ENCODE peak calls at places on chromosomes 12 and 14, in four cellular contexts. R is endothelial cell of umbilical vein, X is adrenal gland, G is AG09309. N is an unnamed sample.

GRCh38 chr12:103901518-103902173 is 28.6 kb upstream of the HSP90B1 start:
- DNase-seq in G (no peak), R (no peak), X (no peak), N (no peak)

GRCh38 chr14:67187826-67188225 is 1.4 kb upstream of the GARIN2 start:
- DNase-seq in G (no peak), X (no peak), R (no peak), N (no peak)

GRCh38 chr12:10543499-10543898 is 37.8 kb downstream of the EIF2S3B start:
- DNase-seq in R (no peak), X (no peak), G (no peak), N (no peak)

GRCh38 chr14:64232095-64232830 is 61.9 kb downstream of the ESR2 start:
- DNase-seq in G (peak; percentile 67), R (peak; percentile 95), X (peak; percentile 87), N (no peak)

GRCh38 chr14:23481362-23481970 is 12.0 kb downstream of the NGDN start:
- DNase-seq in G (no peak), X (no peak), R (peak; percentile 6), N (no peak)

GRCh38 chr14:94458558-94459200 is 6.1 kb upstream of the SERPINA11 start:
- DNase-seq in X (no peak), G (no peak), R (no peak), N (no peak)

GRCh38 chr12:115895247-115895646 is 382.2 kb downstream of the MED13L start:
- DNase-seq in G (no peak), R (no peak), X (no peak), N (no peak)

GRCh38 chr12:113700943-113701342 is 229.3 kb upstream of the LHX5 start:
- DNase-seq in X (peak; percentile 71), R (no peak), G (peak; percentile 46), N (no peak)

GRCh38 chr12:55727643-55728184 is 1.1 kb downstream of the CD63 start:
- DNase-seq in G (no peak), X (peak; percentile 90), R (peak; percentile 41), N (no peak)

GRCh38 chr12:94165670-94166069 is 17.3 kb downstream of the PLXNC1 start:
- DNase-seq in G (no peak), R (no peak), X (no peak), N (no peak)

GRCh38 chr14:66330916-66331315 is 155.3 kb upstream of the CCDC196 start:
- DNase-seq in G (no peak), R (peak; percentile 41), X (peak; percentile 85), N (no peak)

GRCh38 chr12:132438726-132439125 is 51.2 kb upstream of the FBRSL1 start:
- DNase-seq in X (no peak), G (no peak), R (no peak), N (no peak)

GRCh38 chr12:51926064-51926632 is 18.8 kb downstream of the ACVRL1 start:
- DNase-seq in X (no peak), G (no peak), R (peak; percentile 98), N (no peak)

GRCh38 chr12:62123721-62124203 is 136.4 kb upstream of the USP15 start:
- DNase-seq in X (peak; percentile 33), G (peak; percentile 11), R (peak; percentile 31), N (no peak)

GRCh38 chr14:99516156-99517045 is 35.2 kb downstream of the CCNK start:
- DNase-seq in X (no peak), G (no peak), R (no peak), N (no peak)

GRCh38 chr14:100130471-100130870 is 29.0 kb downstream of the DEGS2 start:
- DNase-seq in R (no peak), X (no peak), G (no peak), N (no peak)

GRCh38 chr12:105100207-105100985 is 7.1 kb upstream of the WASHC4 start:
- DNase-seq in X (no peak), R (peak; percentile 37), G (no peak), N (no peak)

GRCh38 chr12:3454780-3455179 is 36.2 kb upstream of the PRMT8 start:
- DNase-seq in R (no peak), G (no peak), X (no peak), N (no peak)

GRCh38 chr14:85907536-85907935 is 377.6 kb downstream of the FLRT2 start:
- DNase-seq in X (no peak), G (no peak), R (no peak), N (no peak)

GRCh38 chr12:132595183-132595582 is 15.2 kb downstream of the LRCOL1 start:
- DNase-seq in X (no peak), G (no peak), R (no peak), N (no peak)

GRCh38 chr12:21413369-21414277 is 23.8 kb upstream of the PYROXD1 start:
- DNase-seq in X (no peak), R (no peak), G (no peak), N (no peak)

GRCh38 chr12:112004041-112004440 is 8.9 kb downstream of the TMEM116 start:
- DNase-seq in R (no peak), G (no peak), X (no peak), N (no peak)

GRCh38 chr12:112008918-112009317 is 4.0 kb downstream of the TMEM116 start:
- DNase-seq in G (no peak), R (peak; percentile 78), X (no peak), N (no peak)

GRCh38 chr12:112001555-112001954 is 11.4 kb downstream of the TMEM116 start:
- DNase-seq in G (peak; percentile 66), X (no peak), R (peak; percentile 41), N (no peak)

GRCh38 chr12:112007945-112008344 is 5.0 kb downstream of the TMEM116 start:
- DNase-seq in R (no peak), G (no peak), X (no peak), N (no peak)

GRCh38 chr12:112005419-112006395 is 7.3 kb downstream of the TMEM116 start:
- DNase-seq in X (peak; percentile 53), R (no peak), G (no peak), N (no peak)
- TF ChIP-seq CTCF in X (no peak), R (no peak), G (no peak), N (no peak)

DNA sequence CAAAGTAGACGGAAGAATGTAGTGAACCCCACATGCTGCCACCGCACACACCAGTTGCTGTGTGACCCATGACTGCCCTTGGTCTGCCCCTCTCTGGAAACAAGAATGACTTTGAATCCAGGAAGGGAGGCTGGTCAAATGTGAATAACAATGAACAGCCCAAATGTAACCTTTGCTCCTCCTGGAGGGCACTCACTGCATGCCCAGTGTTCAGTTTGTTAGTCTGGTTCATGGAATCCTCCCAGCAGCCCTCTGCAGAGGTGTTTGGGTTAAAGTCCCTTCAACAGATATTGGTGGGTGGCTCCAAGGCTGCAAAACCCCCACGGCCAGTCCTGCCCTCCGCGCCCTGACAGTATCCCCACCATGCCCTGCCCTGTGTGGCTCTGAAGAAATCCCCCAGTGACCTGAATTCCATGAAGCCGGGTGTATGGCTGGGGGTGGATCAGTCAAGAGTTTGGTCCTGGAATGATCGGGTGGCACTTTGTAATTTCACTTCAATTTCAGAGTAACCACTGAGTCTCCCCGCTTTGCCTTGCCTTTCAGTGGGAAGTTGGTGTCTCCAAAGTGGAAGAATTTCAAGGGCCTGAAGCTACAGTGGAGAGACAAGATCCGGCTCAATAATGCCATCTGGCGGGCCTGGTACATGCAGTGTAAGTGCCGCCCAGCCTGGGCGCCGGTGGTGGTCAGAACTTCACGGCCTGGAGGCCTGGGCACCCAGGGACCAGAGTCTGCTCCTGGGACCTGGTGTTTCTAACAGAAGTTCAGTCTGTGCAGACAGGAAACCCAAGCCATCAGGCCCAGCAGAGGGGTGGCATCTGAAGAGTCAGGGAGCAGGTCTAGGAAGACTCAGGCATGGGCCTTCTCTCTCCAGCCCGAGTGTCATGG is 47.1 kb downstream of the IL31 start:
- DNase-seq in G (no peak), R (no peak), X (peak; percentile 62), N (no peak)
- TF ChIP-seq CTCF in G (peak; percentile 26), R (no peak), X (peak; percentile 47), N (no peak)

DNA sequence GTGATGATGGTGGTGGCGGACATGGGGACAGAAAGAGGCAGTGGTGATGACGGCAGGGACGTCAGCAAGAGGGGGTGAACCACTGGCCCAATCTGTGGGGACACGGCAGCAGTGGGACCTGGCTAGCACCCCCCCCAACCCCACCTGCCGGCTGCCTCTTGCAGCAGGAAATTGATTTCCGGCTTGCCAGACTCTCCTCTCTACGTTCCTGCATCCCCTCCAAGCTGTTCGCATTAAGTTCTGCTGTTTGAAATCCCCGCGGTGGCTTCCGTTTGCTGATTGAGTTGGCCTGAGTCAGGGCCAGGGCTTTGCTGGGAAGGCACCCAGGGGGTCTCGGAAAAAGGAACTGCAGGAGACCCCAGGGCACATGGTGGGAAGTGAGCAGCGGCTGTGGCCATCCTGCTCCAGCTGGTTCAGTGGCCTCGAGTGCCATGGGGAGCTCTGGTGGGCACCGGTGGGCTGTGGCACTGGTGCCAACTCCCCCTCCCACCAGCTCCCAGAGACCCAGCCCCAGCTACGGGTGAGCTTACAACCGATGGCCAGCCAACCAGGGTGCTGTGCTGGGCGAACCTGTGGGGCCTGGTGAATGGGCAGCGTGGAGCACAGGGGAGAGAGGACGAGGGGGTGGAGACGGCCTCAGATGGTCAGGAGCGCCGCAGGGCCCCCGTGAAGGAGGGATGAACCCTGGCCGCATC is 14.6 kb upstream of the NUDT14 start:
- DNase-seq in R (peak; percentile 57), G (no peak), X (no peak), N (no peak)
- TF ChIP-seq CTCF in R (peak; percentile 6), G (no peak), X (no peak), N (no peak)

DNA sequence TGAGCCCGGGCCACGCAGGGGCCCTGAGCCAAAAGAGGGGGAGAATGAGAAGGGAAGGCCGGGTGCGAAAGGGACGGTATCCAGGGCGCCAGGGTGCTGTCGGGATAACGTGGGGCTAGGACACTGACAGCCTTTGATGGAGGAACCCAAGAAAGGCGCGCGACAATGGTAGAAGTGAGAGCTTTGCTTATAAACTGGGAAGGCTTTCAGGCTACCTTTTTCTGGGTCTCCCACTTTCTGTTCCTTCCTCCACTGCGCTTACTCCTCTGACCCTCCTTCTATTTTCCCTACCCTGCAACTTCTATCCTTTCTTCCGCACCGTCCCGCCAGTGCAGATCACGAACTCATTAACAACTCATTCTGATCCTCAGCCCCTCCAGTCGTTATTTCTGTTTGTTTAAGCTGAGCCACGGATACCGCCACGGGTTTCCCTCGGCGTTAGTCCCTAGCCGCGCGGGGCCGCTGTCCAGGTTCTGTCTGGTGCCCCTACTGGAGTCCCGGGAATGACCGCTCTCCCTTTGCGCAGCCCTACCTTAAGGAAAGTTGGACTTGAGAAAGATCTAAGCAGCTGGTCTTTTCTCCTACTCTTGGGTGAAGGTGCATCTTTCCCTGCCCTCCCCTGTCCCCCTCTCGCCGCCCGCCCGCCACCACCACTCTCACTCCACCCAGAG is 3.0 kb downstream of the SSTR1 start:
- DNase-seq in X (no peak), R (peak; percentile 70), G (no peak), N (no peak)
- TF ChIP-seq CTCF in X (no peak), R (peak; percentile 63), G (peak; percentile 57), N (no peak)

DNA sequence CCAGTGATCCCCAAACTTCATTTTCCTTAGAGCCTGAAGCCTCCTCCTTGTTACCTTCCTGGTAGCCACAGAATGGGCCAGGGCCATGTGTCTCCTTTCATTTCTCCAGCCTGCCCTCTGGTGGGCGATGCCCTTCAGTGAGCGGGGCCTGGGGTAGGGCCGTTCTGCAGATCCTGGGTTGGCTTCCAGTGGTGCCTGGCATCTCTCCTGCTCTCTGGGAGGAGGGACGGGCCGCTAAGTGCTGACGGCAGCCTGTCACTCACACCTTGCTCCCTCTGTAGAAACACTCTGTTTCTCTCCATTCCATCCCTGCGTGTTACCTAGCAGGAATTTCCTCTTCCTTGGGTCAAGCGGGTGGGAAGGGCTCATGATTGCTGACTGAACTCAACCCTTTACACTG is 232.1 kb downstream of the CACNA1C start:
- DNase-seq in R (peak; percentile 31), X (peak; percentile 68), G (no peak), N (peak; percentile 80)
- TF ChIP-seq CTCF in R (peak; percentile 67), X (peak; percentile 61), G (peak; percentile 81), N (peak; percentile 83)

GRCh38 chr12:67068773-67069450 is 200.2 kb upstream of the CAND1 start:
- DNase-seq in G (no peak), X (peak; percentile 49), R (peak; percentile 41), N (peak; percentile 73)
- TF ChIP-seq CTCF in G (no peak), X (no peak), R (no peak), N (no peak)

GRCh38 chr14:68952544-68953535 is 26.3 kb downstream of the ACTN1 start:
- DNase-seq in X (no peak), R (no peak), G (no peak), N (no peak)
- TF ChIP-seq CTCF in X (no peak), R (no peak), G (no peak), N (no peak)